ENCODE peak calls at places on chromosomes 5 and 9, in ten cellular contexts. D, T, G, J, K, E, F, V, S and Y are unnamed samples.

GRCh38 chr9:79741381-79741780 is 169.6 kb downstream of the TLE4 start:
- DNase-seq in D (no peak), T (no peak), G (peak), J (no peak), K (no peak), E (no peak), F (no peak), V (no peak), S (no peak), Y (no peak)

GRCh38 chr5:74766348-74766886 is 500 bp downstream of the GFM2 start:
- DNase-seq in D (no peak), T (no peak), G (peak), J (peak), K (no peak), E (no peak), F (no peak), V (peak), S (peak), Y (no peak)

GRCh38 chr5:1641041-1641440 is 117.3 kb upstream of the LPCAT1 start:
- DNase-seq in D (no peak), T (peak), G (no peak), J (no peak), K (no peak), E (no peak), F (no peak), V (no peak), S (no peak), Y (no peak)

GRCh38 chr9:121284733-121285451 is 16.9 kb downstream of the GSN start:
- DNase-seq in D (no peak), T (peak), G (no peak), J (no peak), K (no peak), E (no peak), F (no peak), V (no peak), S (no peak), Y (no peak)

GRCh38 chr5:156704139-156704538 is 146.0 kb upstream of the PPP1R2B start:
- DNase-seq in D (no peak), T (no peak), G (no peak), J (no peak), K (no peak), E (no peak), F (no peak), V (no peak), S (no peak), Y (no peak)

GRCh38 chr5:117594165-117594564 is 1019.5 kb upstream of the SEMA6A start:
- DNase-seq in D (no peak), T (peak), G (peak), J (no peak), K (no peak), E (peak), F (no peak), V (no peak), S (no peak), Y (no peak)

GRCh38 chr5:66122379-66123034 is 21.6 kb upstream of the SREK1 start:
- DNase-seq in D (no peak), T (no peak), G (no peak), J (no peak), K (no peak), E (no peak), F (no peak), V (peak), S (no peak), Y (peak)

GRCh38 chr5:65774346-65774745 is 52.3 kb downstream of the NLN start:
- DNase-seq in D (no peak), T (no peak), G (peak), J (no peak), K (no peak), E (peak), F (no peak), V (peak), S (peak), Y (peak)

GRCh38 chr5:135891280-135891679 is 4.4 kb downstream of the IL9 start:
- DNase-seq in D (no peak), T (no peak), G (peak), J (no peak), K (no peak), E (no peak), F (no peak), V (peak), S (no peak), Y (no peak)

GRCh38 chr5:165642366-165642765 is 2136.9 kb downstream of the MAT2B start:
- DNase-seq in D (no peak), T (no peak), G (no peak), J (no peak), K (no peak), E (no peak), F (no peak), V (no peak), S (no peak), Y (no peak)

GRCh38 chr5:111389390-111390082 is 122.8 kb downstream of the STARD4 start:
- DNase-seq in D (no peak), T (no peak), G (peak), J (no peak), K (no peak), E (peak), F (no peak), V (peak), S (no peak), Y (peak)